ENCODE peak calls at places on chromosomes 4 and X, in five cellular contexts. One of them, this sample, is unnamed.

GRCh38 chr4:135319685-135320084 is 1118.1 kb upstream of the PABPC4L start:
- DNase-seq in H4: peak; percentile 33
- DNase-seq in ACHN: no peak
- DNase-seq in Panc1: no peak
- DNase-seq in NCI-H2171 treated with DMSO at 0.1 percent for 48 hours: no peak
- DNase-seq in this sample: no peak

GRCh38 chrX:139826065-139827044 is 106.5 kb downstream of the ATP11C start:
- DNase-seq in H4: no peak
- DNase-seq in ACHN: no peak
- DNase-seq in Panc1: no peak
- DNase-seq in NCI-H2171 treated with DMSO at 0.1 percent for 48 hours: no peak
- DNase-seq in this sample: no peak

GRCh38 chr4:71240094-71240493 is 98.7 kb upstream of the SLC4A4 start:
- DNase-seq in H4: no peak
- DNase-seq in ACHN: no peak
- DNase-seq in Panc1: no peak
- DNase-seq in NCI-H2171 treated with DMSO at 0.1 percent for 48 hours: no peak
- DNase-seq in this sample: no peak

GRCh38 chr4:102139132-102139573 is 206.1 kb downstream of the SLC39A8 start:
- DNase-seq in H4: peak; percentile 24
- DNase-seq in ACHN: no peak
- DNase-seq in Panc1: no peak
- DNase-seq in NCI-H2171 treated with DMSO at 0.1 percent for 48 hours: no peak
- DNase-seq in this sample: no peak

GRCh38 chr4:16995451-16995850 is 97.0 kb upstream of the LDB2 start:
- DNase-seq in H4: no peak
- DNase-seq in ACHN: no peak
- DNase-seq in Panc1: no peak
- DNase-seq in NCI-H2171 treated with DMSO at 0.1 percent for 48 hours: no peak
- DNase-seq in this sample: no peak

GRCh38 chrX:141142946-141143345 is 34.0 kb downstream of the LDOC1 start:
- DNase-seq in H4: no peak
- DNase-seq in ACHN: no peak
- DNase-seq in Panc1: no peak
- DNase-seq in NCI-H2171 treated with DMSO at 0.1 percent for 48 hours: no peak
- DNase-seq in this sample: no peak

GRCh38 chr4:3689006-3689405 is 77.2 kb upstream of the ADRA2C start:
- DNase-seq in H4: no peak
- DNase-seq in ACHN: no peak
- DNase-seq in Panc1: no peak
- DNase-seq in NCI-H2171 treated with DMSO at 0.1 percent for 48 hours: no peak
- DNase-seq in this sample: no peak

GRCh38 chrX:154348114-154348531 is 26.3 kb downstream of the FLNA start:
- DNase-seq in H4: peak; percentile 29
- DNase-seq in ACHN: peak; percentile 20
- DNase-seq in Panc1: no peak
- DNase-seq in NCI-H2171 treated with DMSO at 0.1 percent for 48 hours: no peak
- DNase-seq in this sample: no peak

GRCh38 chr4:127586922-127587571 is 45.7 kb upstream of the INTU start:
- DNase-seq in H4: peak; percentile 53
- DNase-seq in ACHN: peak; percentile 39
- DNase-seq in Panc1: peak; percentile 18
- DNase-seq in NCI-H2171 treated with DMSO at 0.1 percent for 48 hours: peak; percentile 30
- DNase-seq in this sample: peak; percentile 66

GRCh38 chr4:155179216-155179615 is 29.2 kb upstream of the NPY2R start:
- DNase-seq in H4: peak; percentile 65
- DNase-seq in ACHN: no peak
- DNase-seq in Panc1: no peak
- DNase-seq in NCI-H2171 treated with DMSO at 0.1 percent for 48 hours: no peak
- DNase-seq in this sample: no peak

GRCh38 chr4:138242076-138242829 is at the start of gene SLC7A11:
- DNase-seq in H4: peak; percentile 98
- DNase-seq in ACHN: peak; percentile 98
- DNase-seq in Panc1: peak; percentile 85
- DNase-seq in NCI-H2171 treated with DMSO at 0.1 percent for 48 hours: peak; percentile 88
- DNase-seq in this sample: peak; percentile 98

GRCh38 chrX:150366951-150367545 is 3.9 kb downstream of the MAMLD1 start:
- DNase-seq in H4: no peak
- DNase-seq in ACHN: peak; percentile 47
- DNase-seq in Panc1: no peak
- DNase-seq in NCI-H2171 treated with DMSO at 0.1 percent for 48 hours: no peak
- DNase-seq in this sample: no peak

GRCh38 chr4:1981251-1982055 is 27.3 kb downstream of the NELFA start:
- DNase-seq in H4: no peak
- DNase-seq in ACHN: peak; percentile 17
- DNase-seq in Panc1: no peak
- DNase-seq in NCI-H2171 treated with DMSO at 0.1 percent for 48 hours: no peak
- DNase-seq in this sample: peak; percentile 37

GRCh38 chrX:22095306-22095705 is 63.2 kb downstream of the PHEX start:
- DNase-seq in H4: no peak
- DNase-seq in ACHN: no peak
- DNase-seq in Panc1: no peak
- DNase-seq in NCI-H2171 treated with DMSO at 0.1 percent for 48 hours: no peak
- DNase-seq in this sample: no peak

GRCh38 chrX:18390941-18391538 is 34.4 kb upstream of the CDKL5 start:
- DNase-seq in H4: peak; percentile 46
- DNase-seq in ACHN: peak; percentile 44
- DNase-seq in Panc1: no peak
- DNase-seq in NCI-H2171 treated with DMSO at 0.1 percent for 48 hours: peak; percentile 61
- DNase-seq in this sample: peak; percentile 61

GRCh38 chrX:1468250-1468772 is 15.6 kb upstream of the ASMTL start:
- DNase-seq in H4: peak; percentile 97
- DNase-seq in ACHN: peak; percentile 70
- DNase-seq in Panc1: no peak
- DNase-seq in NCI-H2171 treated with DMSO at 0.1 percent for 48 hours: peak; percentile 24
- DNase-seq in this sample: peak; percentile 65

GRCh38 chrX:136694491-136695087 is 46.6 kb downstream of the CD40LG start:
- DNase-seq in H4: peak; percentile 37
- DNase-seq in ACHN: peak; percentile 25
- DNase-seq in Panc1: no peak
- DNase-seq in NCI-H2171 treated with DMSO at 0.1 percent for 48 hours: peak; percentile 39
- DNase-seq in this sample: peak; percentile 39

GRCh38 chr4:30716671-30717207 is 3.4 kb upstream of the PCDH7 start:
- DNase-seq in H4: no peak
- DNase-seq in ACHN: peak; percentile 38
- DNase-seq in Panc1: no peak
- DNase-seq in NCI-H2171 treated with DMSO at 0.1 percent for 48 hours: no peak
- DNase-seq in this sample: no peak

GRCh38 chrX:25034889-25035288 is 19.1 kb upstream of the ARX start:
- DNase-seq in H4: peak; percentile 20
- DNase-seq in ACHN: no peak
- DNase-seq in Panc1: no peak
- DNase-seq in NCI-H2171 treated with DMSO at 0.1 percent for 48 hours: no peak
- DNase-seq in this sample: peak; percentile 37

GRCh38 chr4:7412586-7412975 is 22.1 kb downstream of the PSAPL1 start:
- DNase-seq in H4: no peak
- DNase-seq in ACHN: no peak
- DNase-seq in Panc1: no peak
- DNase-seq in NCI-H2171 treated with DMSO at 0.1 percent for 48 hours: no peak
- DNase-seq in this sample: no peak